ENCODE peak calls at places on chromosomes 1 and 21, in ten cellular contexts. D is neural progenitor cell; L is AG04450; H is right cardiac atrium; P is naive thymus-derived CD4-positive, alpha-beta T cell; Q is fibroblast of lung; E is MM.1S; G is hepatocyte; W is CD8-positive, alpha-beta T cell; U is stomach. V is an unnamed sample.
A peak's percentile ranks its signal among the peaks of the same experiment; 100 is the strongest.

GRCh38 chr1:180482425-180483275 is 19.7 kb downstream of the ACBD6 start:
- DNase-seq in D (peak; percentile 74), L (no peak), H (no peak), P (peak; percentile 29), Q (peak; percentile 77), E (peak; percentile 69), G (peak; percentile 76), W (no peak), U (no peak), V (no peak)

GRCh38 chr1:29643281-29643680 is 407.0 kb downstream of the PTPRU start:
- DNase-seq in D (no peak), L (no peak), H (no peak), P (no peak), Q (no peak), E (no peak), G (no peak), W (no peak), U (no peak), V (no peak)

GRCh38 chr1:17572264-17572985 is 32.9 kb downstream of the ARHGEF10L start:
- DNase-seq in D (peak; percentile 58), L (no peak), H (peak; percentile 32), P (no peak), Q (no peak), E (no peak), G (no peak), W (no peak), U (no peak), V (no peak)

GRCh38 chr1:55916480-55916879 is 662.9 kb downstream of the PLPP3 start:
- DNase-seq in D (no peak), L (peak; percentile 34), H (no peak), P (no peak), Q (peak; percentile 34), E (no peak), G (no peak), W (no peak), U (no peak), V (no peak)

GRCh38 chr1:196400478-196401453 is 207.5 kb downstream of the KCNT2 start:
- DNase-seq in D (no peak), L (no peak), H (peak; percentile 77), P (no peak), Q (peak; percentile 93), E (no peak), G (peak; percentile 9), W (no peak), U (no peak), V (no peak)

GRCh38 chr1:221712198-221712684 is 29.6 kb downstream of the DUSP10 start:
- DNase-seq in D (no peak), L (peak; percentile 88), H (no peak), P (peak; percentile 38), Q (peak; percentile 87), E (no peak), G (peak; percentile 65), W (no peak), U (no peak), V (peak; percentile 16)

GRCh38 chr21:37670883-37671282 is 245.4 kb downstream of the KCNJ6 start:
- DNase-seq in D (no peak), L (no peak), H (no peak), P (no peak), Q (peak; percentile 39), E (no peak), G (no peak), W (no peak), U (no peak), V (no peak)

GRCh38 chr21:16082038-16082816 is 352.4 kb downstream of the USP25 start:
- DNase-seq in D (peak; percentile 29), L (no peak), H (no peak), P (no peak), Q (peak; percentile 59), E (peak; percentile 50), G (peak; percentile 21), W (no peak), U (no peak), V (no peak)

GRCh38 chr21:45351526-45352275 is 53.3 kb upstream of the COL18A1 start:
- DNase-seq in D (no peak), L (no peak), H (peak; percentile 49), P (no peak), Q (no peak), E (no peak), G (no peak), W (no peak), U (no peak), V (no peak)

GRCh38 chr1:61226791-61227567 is 144.6 kb downstream of the NFIA start:
- DNase-seq in D (no peak), L (no peak), H (no peak), P (no peak), Q (peak; percentile 35), E (no peak), G (no peak), W (no peak), U (peak; percentile 67), V (no peak)

GRCh38 chr1:227898502-227899140 is 49.1 kb downstream of the WNT9A start:
- DNase-seq in D (no peak), L (no peak), H (peak; percentile 40), P (no peak), Q (no peak), E (no peak), G (no peak), W (peak; percentile 36), U (no peak), V (peak; percentile 2)

GRCh38 chr1:201636581-201636980 is 97.7 kb downstream of the NAV1 start:
- DNase-seq in D (no peak), L (peak; percentile 85), H (peak; percentile 27), P (no peak), Q (peak; percentile 92), E (no peak), G (no peak), W (no peak), U (no peak), V (no peak)

GRCh38 chr1:89310505-89310904 is 37.8 kb upstream of the GBP5 start:
- DNase-seq in D (no peak), L (no peak), H (no peak), P (peak; percentile 15), Q (peak; percentile 21), E (peak; percentile 66), G (no peak), W (no peak), U (no peak), V (no peak)

DNA sequence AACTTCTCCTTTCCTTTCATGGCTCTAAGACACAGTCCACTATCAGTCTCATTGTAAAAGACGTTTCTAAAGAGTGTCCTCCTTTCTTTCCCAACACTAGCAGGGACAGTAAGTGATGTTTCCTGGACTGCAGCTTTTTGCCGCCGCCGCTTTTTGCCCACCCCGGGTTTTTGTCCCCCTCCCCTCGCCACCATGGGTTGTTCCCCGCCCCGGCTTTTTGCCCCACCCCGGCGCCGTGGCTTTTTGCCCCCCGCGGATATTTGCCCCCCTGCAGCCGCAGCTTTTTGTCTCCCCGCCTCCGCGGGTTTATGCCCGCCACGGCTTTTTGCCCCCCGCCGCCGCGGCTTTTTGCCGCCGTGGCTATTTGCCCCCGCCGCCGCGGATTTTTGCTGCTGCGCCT is 95.2 kb downstream of the TPTE start:
- DNase-seq in D (no peak), L (no peak), H (no peak), P (no peak), Q (no peak), E (no peak), G (no peak), W (no peak), U (no peak), V (no peak)
- H3K9me3 ChIP-seq in D (peaks cover 67% of the 10 kb centered on the region), L (peaks cover 33% of the 10 kb centered on the region), H (no peaks in the 10 kb centered on the region), P (no peaks in the 10 kb centered on the region), Q (no peaks in the 10 kb centered on the region), E (no peaks in the 10 kb centered on the region), G (peaks cover 8% of the 10 kb centered on the region), W (no peaks in the 10 kb centered on the region), U (peaks cover 54% of the 10 kb centered on the region), V (peaks cover 7% of the 10 kb centered on the region)

DNA sequence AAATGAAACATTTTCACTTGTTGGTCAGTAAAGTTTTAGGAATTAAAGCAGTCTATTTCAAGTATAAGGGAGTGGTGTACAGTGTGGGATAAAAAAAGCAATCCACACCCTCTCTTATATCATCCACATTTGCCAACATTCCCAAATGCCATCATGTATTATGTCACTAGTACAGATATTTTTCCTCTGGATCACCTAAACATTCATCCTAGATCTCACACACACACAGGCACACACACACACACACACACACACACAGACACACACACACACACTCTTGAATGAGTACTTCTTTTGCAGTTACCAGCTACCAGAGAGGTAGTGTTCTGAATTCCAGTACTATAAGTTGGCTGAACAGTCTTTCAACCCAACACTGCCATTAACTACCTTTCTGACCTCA is 1369.1 kb upstream of the ADGRL4 start:
- DNase-seq in D (no peak), L (peak; percentile 49), H (no peak), P (no peak), Q (peak; percentile 75), E (no peak), G (no peak), W (no peak), U (no peak), V (no peak)
- H3K9me3 ChIP-seq in D (no peaks in the 10 kb centered on the region), L (no peaks in the 10 kb centered on the region), H (no peaks in the 10 kb centered on the region), P (no peaks in the 10 kb centered on the region), Q (no peaks in the 10 kb centered on the region), E (no peaks in the 10 kb centered on the region), G (no peaks in the 10 kb centered on the region), W (no peaks in the 10 kb centered on the region), U (no peaks in the 10 kb centered on the region), V (no peaks in the 10 kb centered on the region)

GRCh38 chr1:1491601-1492000 is 20.0 kb downstream of the ATAD3B start:
- DNase-seq in D (no peak), L (no peak), H (no peak), P (no peak), Q (no peak), E (no peak), G (no peak), W (no peak), U (no peak), V (no peak)
- H3K9me3 ChIP-seq in D (no peaks in the 10 kb centered on the region), L (peaks cover 34% of the 10 kb centered on the region), H (no peaks in the 10 kb centered on the region), P (no peaks in the 10 kb centered on the region), Q (no peaks in the 10 kb centered on the region), E (no peaks in the 10 kb centered on the region), G (no peaks in the 10 kb centered on the region), W (no peaks in the 10 kb centered on the region), U (peaks cover 7% of the 10 kb centered on the region), V (no peaks in the 10 kb centered on the region)

GRCh38 chr1:152566681-152567080 is at the start of gene LCE3E:
- DNase-seq in D (no peak), L (no peak), H (no peak), P (no peak), Q (no peak), E (no peak), G (no peak), W (no peak), U (no peak), V (no peak)
- H3K9me3 ChIP-seq in D (peaks cover 30% of the 10 kb centered on the region), L (peaks cover 19% of the 10 kb centered on the region), H (peaks cover 1% of the 10 kb centered on the region), P (no peaks in the 10 kb centered on the region), Q (no peaks in the 10 kb centered on the region), E (no peaks in the 10 kb centered on the region), G (peaks cover 4% of the 10 kb centered on the region), W (no peaks in the 10 kb centered on the region), U (peaks cover 15% of the 10 kb centered on the region), V (peaks cover 3% of the 10 kb centered on the region)

GRCh38 chr21:26441081-26441610 is 131.9 kb downstream of the CYYR1 start:
- DNase-seq in D (no peak), L (no peak), H (no peak), P (no peak), Q (no peak), E (no peak), G (no peak), W (no peak), U (no peak), V (no peak)
- H3K9me3 ChIP-seq in D (no peaks in the 10 kb centered on the region), L (no peaks in the 10 kb centered on the region), H (no peaks in the 10 kb centered on the region), P (no peaks in the 10 kb centered on the region), Q (no peaks in the 10 kb centered on the region), E (no peaks in the 10 kb centered on the region), G (no peaks in the 10 kb centered on the region), W (no peaks in the 10 kb centered on the region), U (no peaks in the 10 kb centered on the region), V (no peaks in the 10 kb centered on the region)

DNA sequence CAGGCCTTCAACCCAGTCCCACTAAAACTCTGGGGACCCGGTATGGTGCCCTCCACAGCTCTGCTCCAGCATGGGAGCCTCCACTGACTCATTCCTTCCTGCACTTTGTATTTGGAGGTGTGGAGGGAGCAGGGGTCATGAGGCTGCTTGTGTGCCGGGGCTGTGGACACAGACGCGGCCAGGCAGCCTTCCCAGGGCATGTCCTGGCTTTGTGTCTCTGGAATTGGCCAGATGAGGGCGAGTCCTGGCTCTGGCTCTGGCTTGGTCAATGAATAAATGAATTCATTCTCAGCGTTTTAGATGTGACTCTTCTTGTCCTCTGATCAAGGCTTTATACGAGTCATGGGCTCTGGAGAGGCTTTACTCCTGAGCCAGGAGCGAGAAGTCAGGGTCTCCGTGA is 19.1 kb downstream of the AJAP1 start:
- DNase-seq in D (no peak), L (no peak), H (no peak), P (no peak), Q (no peak), E (no peak), G (no peak), W (no peak), U (no peak), V (no peak)
- H3K9me3 ChIP-seq in D (no peaks in the 10 kb centered on the region), L (peaks cover 82% of the 10 kb centered on the region), H (peaks cover 2% of the 10 kb centered on the region), P (no peaks in the 10 kb centered on the region), Q (no peaks in the 10 kb centered on the region), E (no peaks in the 10 kb centered on the region), G (no peaks in the 10 kb centered on the region), W (no peaks in the 10 kb centered on the region), U (peaks cover 12% of the 10 kb centered on the region), V (no peaks in the 10 kb centered on the region)